ENCODE peak calls at places on chromosomes 5 and 9, in seven cellular contexts. V is lung, Y is AG04450, E is brain microvascular endothelial cell, W is foreskin keratinocyte, R is pancreas, B is body of pancreas. A is an unnamed sample.

GRCh38 chr9:107732781-107733529 is 243.4 kb upstream of the KLF4 start:
- DNase-seq in B (peak; percentile 59), E (no peak), R (no peak), Y (no peak), W (peak; percentile 64), V (no peak), A (no peak)

GRCh38 chr5:98679963-98680362 is 93.5 kb upstream of the RGMB start:
- DNase-seq in B (no peak), E (peak; percentile 15), W (no peak), Y (no peak), V (no peak), R (no peak), A (no peak)

GRCh38 chr5:164051745-164052144 is 546.3 kb downstream of the MAT2B start:
- DNase-seq in R (no peak), E (no peak), Y (peak; percentile 8), B (no peak), W (peak; percentile 7), V (no peak), A (no peak)

GRCh38 chr5:369151-369939 is 47.8 kb downstream of the AHRR start:
- DNase-seq in B (no peak), R (no peak), E (no peak), V (no peak), Y (no peak), W (no peak), A (no peak)

GRCh38 chr9:119905706-119906105 is 536.5 kb upstream of the BRINP1 start:
- DNase-seq in W (no peak), V (no peak), R (no peak), B (no peak), E (no peak), Y (no peak), A (no peak)

GRCh38 chr9:12817702-12818101 is 42.9 kb downstream of the LURAP1L start:
- DNase-seq in V (peak; percentile 59), Y (no peak), B (peak; percentile 83), R (peak; percentile 49), E (peak; percentile 79), W (peak; percentile 77), A (no peak)

GRCh38 chr5:157494178-157494830 is 34.3 kb downstream of the NIPAL4 start:
- DNase-seq in W (no peak), Y (no peak), B (no peak), E (no peak), V (no peak), R (no peak), A (no peak)

GRCh38 chr5:78327761-78328510 is 32.5 kb upstream of the SCAMP1 start:
- DNase-seq in V (no peak), B (peak; percentile 36), W (peak; percentile 92), E (no peak), R (no peak), Y (no peak), A (no peak)

DNA sequence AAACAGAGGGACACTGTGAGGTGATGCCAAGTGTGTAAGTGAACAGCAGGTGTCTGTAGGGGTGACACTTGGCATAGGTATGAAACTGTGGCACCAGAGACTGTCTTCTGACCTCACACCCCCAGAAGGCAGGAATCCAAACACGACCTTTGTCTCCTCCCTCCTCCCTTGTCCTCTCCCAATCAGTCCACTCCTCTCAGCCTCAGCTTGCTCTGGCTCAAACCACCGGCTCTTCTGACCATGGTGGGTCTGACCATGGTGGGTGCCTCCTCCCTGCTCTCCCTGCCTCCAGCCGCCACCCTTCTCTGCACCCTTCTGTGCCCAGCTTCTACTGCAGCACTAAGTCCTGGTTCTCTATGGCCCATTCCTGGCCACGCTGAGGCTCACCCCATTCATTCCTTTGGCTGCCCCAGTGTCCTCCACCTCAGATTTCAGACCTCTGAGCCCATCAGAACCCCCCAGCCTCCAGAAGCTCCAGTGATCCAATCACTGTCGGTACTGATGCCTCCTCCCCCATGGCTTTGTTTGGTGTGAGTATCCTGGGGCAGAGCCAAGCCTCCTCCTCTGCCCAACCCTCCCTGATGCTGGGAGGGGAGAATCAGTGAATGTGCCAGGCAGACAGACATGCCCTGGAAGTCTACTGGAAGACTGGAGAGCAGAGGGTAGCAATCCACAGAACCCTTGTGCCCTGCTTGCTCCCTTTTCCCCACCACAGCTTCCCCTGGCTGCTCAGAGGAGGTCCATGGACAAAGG is 1.7 kb upstream of the ARID3C start:
- DNase-seq in Y (no peak), W (no peak), E (no peak), B (no peak), V (no peak), R (no peak), A (no peak)
- H3K27me3 ChIP-seq in Y (peaks cover 53% of the 10 kb centered on the region), W (peaks cover 54% of the 10 kb centered on the region), E (peaks cover 40% of the 10 kb centered on the region), B (no peaks in the 10 kb centered on the region), V (peaks cover 3% of the 10 kb centered on the region), R (peaks cover 4% of the 10 kb centered on the region), A (peaks cover 56% of the 10 kb centered on the region)

GRCh38 chr5:168885324-168886120 is 306.4 kb upstream of the PANK3 start:
- DNase-seq in Y (no peak), R (no peak), W (no peak), E (no peak), B (no peak), V (no peak), A (no peak)

GRCh38 chr5:168887931-168888330 is 308.8 kb upstream of the PANK3 start:
- DNase-seq in B (no peak), E (no peak), W (no peak), Y (no peak), R (no peak), V (no peak), A (no peak)

GRCh38 chr5:168883253-168883880 is 304.2 kb upstream of the PANK3 start:
- DNase-seq in E (no peak), W (no peak), Y (no peak), B (no peak), V (no peak), R (no peak), A (no peak)

GRCh38 chr5:168884040-168884439 is 304.9 kb upstream of the PANK3 start:
- DNase-seq in B (no peak), R (no peak), W (no peak), Y (no peak), V (no peak), E (no peak), A (no peak)

GRCh38 chr5:168886153-168886552 is 307.0 kb upstream of the PANK3 start:
- DNase-seq in Y (no peak), W (no peak), R (no peak), V (no peak), E (no peak), B (no peak), A (no peak)
- H3K27me3 ChIP-seq in Y (peaks cover 4% of the 10 kb centered on the region), W (no peaks in the 10 kb centered on the region), R (no peaks in the 10 kb centered on the region), V (no peaks in the 10 kb centered on the region), E (no peaks in the 10 kb centered on the region), B (no peaks in the 10 kb centered on the region), A (peaks cover 77% of the 10 kb centered on the region)

GRCh38 chr5:170268153-170268689 is 29.4 kb downstream of the LCP2 start:
- DNase-seq in R (no peak), B (no peak), W (no peak), V (no peak), Y (no peak), E (no peak), A (no peak)

GRCh38 chr5:170265527-170265926 is 32.0 kb downstream of the LCP2 start:
- DNase-seq in B (no peak), Y (no peak), V (no peak), E (no peak), W (no peak), R (no peak), A (peak; percentile 13)

GRCh38 chr5:170268884-170269283 is 28.7 kb downstream of the LCP2 start:
- DNase-seq in V (no peak), R (no peak), Y (no peak), W (no peak), E (no peak), B (no peak), A (no peak)

GRCh38 chr5:170267431-170268152 is 30.0 kb downstream of the LCP2 start:
- DNase-seq in W (peak; percentile 36), Y (peak; percentile 27), V (peak; percentile 66), B (peak; percentile 72), E (peak; percentile 69), R (peak; percentile 50), A (peak; percentile 80)

DNA sequence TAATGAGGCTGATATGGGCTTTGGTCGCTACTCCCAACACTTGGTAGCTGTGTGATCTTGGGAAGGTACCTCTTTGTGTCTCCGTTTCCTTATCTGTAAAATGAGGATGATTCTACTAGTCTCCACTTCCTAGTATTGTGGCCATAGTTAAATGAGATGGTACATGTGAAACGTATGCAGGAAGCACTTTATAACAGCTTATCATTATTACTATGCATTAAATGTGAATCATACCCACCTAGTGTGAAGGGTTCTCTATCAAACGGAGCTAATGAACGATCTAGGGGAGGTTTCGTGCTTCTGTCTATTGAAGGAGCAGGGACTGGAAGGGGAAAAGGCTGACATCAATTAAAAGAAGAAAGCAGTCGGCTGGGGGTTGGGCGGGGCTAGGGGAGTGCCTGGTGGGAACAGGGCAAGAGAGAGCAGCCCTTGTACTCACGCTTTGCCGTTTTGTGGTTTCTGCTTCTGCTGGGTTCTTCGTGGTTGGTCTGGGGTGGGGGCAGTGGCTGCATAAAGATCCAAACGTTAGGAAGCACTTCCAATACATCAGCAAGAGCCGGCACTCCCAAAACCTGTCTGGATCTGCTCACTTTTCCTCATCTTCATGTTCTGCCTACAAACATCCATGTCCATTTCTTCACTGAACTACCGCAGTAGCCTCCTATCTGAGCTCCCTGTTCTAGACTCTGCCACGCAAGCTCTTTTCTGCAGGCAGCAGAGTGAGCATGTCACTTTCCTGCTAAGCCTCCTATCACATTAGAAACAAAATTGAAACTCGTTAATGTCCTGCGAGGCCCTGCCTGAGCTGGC is 30.8 kb downstream of the LCP2 start:
- DNase-seq in B (no peak), R (no peak), E (no peak), W (no peak), V (no peak), Y (no peak), A (peak; percentile 10)
- H3K27me3 ChIP-seq in B (no peaks in the 10 kb centered on the region), R (no peaks in the 10 kb centered on the region), E (peaks cover 15% of the 10 kb centered on the region), W (peaks cover 40% of the 10 kb centered on the region), V (no peaks in the 10 kb centered on the region), Y (peaks cover 14% of the 10 kb centered on the region), A (peaks cover 7% of the 10 kb centered on the region)

GRCh38 chr9:6646028-6646636 is 603 bp upstream of the GLDC start:
- DNase-seq in Y (no peak), R (no peak), B (no peak), E (no peak), W (no peak), V (no peak), A (no peak)

GRCh38 chr9:6641961-6642360 is 3.6 kb downstream of the GLDC start:
- DNase-seq in B (no peak), E (no peak), V (no peak), R (no peak), Y (no peak), W (peak; percentile 69), A (no peak)

GRCh38 chr9:6644346-6645152 is 980 bp downstream of the GLDC start:
- DNase-seq in W (no peak), Y (no peak), R (no peak), E (no peak), B (no peak), V (no peak), A (no peak)

GRCh38 chr9:6641561-6641960 is 4.0 kb downstream of the GLDC start:
- DNase-seq in E (no peak), B (no peak), Y (no peak), R (no peak), W (no peak), V (no peak), A (no peak)

DNA sequence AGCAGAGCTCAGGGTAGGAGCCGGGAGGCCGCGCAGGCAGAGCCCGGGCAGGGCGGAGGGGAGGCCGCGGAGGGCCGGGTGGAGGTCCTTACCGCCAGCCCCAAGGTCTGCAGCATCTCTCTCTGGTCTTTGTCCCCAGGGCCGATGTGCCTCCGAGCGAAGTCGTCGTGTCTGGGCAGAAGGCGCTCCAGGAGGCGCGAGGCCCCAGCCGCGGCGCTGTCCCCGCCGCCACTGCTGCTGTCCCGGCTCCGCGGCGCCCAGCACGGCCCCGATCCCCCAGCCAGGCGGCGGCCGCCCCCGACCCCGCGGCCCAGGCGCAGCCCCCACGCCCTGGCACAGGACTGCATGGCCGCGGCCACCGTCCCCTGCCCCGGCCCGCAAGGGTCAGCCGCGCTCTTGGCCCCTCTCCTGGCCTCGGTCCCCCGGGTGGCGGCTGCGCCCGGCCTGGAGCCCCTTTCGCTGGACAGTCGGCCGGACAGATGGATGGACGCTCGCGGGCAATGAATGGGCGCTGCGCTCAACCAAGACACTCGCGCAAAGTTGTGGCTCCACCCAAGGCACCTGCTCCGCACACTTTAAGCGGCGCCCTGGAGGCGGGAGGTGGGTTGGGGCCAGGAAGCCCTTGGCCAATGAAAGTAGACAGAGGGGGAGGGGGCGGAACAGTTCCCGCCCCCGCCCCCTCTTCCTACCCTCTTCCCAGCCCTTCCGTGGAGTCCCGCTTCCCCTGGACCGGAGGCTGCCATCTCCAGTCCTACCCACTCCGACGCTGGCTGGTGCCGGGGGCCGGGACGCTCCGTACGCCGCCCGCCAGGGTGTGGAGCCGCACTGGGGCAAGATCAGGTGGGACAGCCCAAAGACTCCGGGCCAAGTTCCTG is at the start of gene GLDC:
- DNase-seq in V (peak; percentile 36), B (peak; percentile 49), R (peak; percentile 66), E (no peak), Y (no peak), W (no peak), A (peak; percentile 55)
- H3K27me3 ChIP-seq in V (peaks cover 15% of the 10 kb centered on the region), B (no peaks in the 10 kb centered on the region), R (no peaks in the 10 kb centered on the region), E (peaks cover 32% of the 10 kb centered on the region), Y (peaks cover 39% of the 10 kb centered on the region), W (peaks cover 61% of the 10 kb centered on the region), A (peaks cover 72% of the 10 kb centered on the region)

A was measured in A673.